ENCODE peak calls at places on chromosomes 3 and 15, in five cellular contexts. One of them, this sample, is unnamed.

GRCh38 chr3:190968616-190969015 is 106.1 kb upstream of the GMNC start:
- DNase-seq in AG09309: no peak
- DNase-seq in IMR-90: no peak
- DNase-seq in HCT116: no peak
- DNase-seq in stimulated activated CD4-positive, alpha-beta T cell treated with anti-CD3 and anti-CD28 coated beads, TNF-alpha, amount 100 ng/mL, for 24 hours: no peak
- DNase-seq in this sample: no peak

GRCh38 chr15:52050416-52050815 is 31.4 kb downstream of the MAPK6 start:
- DNase-seq in stimulated activated CD4-positive, alpha-beta T cell treated with anti-CD3 and anti-CD28 coated beads, TNF-alpha, amount 100 ng/mL, for 24 hours: no peak
- DNase-seq in AG09309: no peak
- DNase-seq in HCT116: no peak
- DNase-seq in IMR-90: peak
- DNase-seq in this sample: no peak

GRCh38 chr3:195054311-195054710 is 216.6 kb downstream of the XXYLT1 start:
- DNase-seq in HCT116: no peak
- DNase-seq in IMR-90: no peak
- DNase-seq in stimulated activated CD4-positive, alpha-beta T cell treated with anti-CD3 and anti-CD28 coated beads, TNF-alpha, amount 100 ng/mL, for 24 hours: no peak
- DNase-seq in AG09309: no peak
- DNase-seq in this sample: no peak

GRCh38 chr3:120348981-120349818 is at the start of gene LRRC58:
- DNase-seq in IMR-90: peak
- DNase-seq in HCT116: peak
- DNase-seq in AG09309: peak
- DNase-seq in stimulated activated CD4-positive, alpha-beta T cell treated with anti-CD3 and anti-CD28 coated beads, TNF-alpha, amount 100 ng/mL, for 24 hours: peak
- DNase-seq in this sample: peak

GRCh38 chr15:88403461-88403860 is 63.7 kb downstream of the MRPL46 start:
- DNase-seq in stimulated activated CD4-positive, alpha-beta T cell treated with anti-CD3 and anti-CD28 coated beads, TNF-alpha, amount 100 ng/mL, for 24 hours: no peak
- DNase-seq in HCT116: no peak
- DNase-seq in AG09309: no peak
- DNase-seq in IMR-90: no peak
- DNase-seq in this sample: no peak

GRCh38 chr3:154059798-154060197 is 61.4 kb upstream of the ARHGEF26 start:
- DNase-seq in HCT116: no peak
- DNase-seq in IMR-90: no peak
- DNase-seq in AG09309: no peak
- DNase-seq in stimulated activated CD4-positive, alpha-beta T cell treated with anti-CD3 and anti-CD28 coated beads, TNF-alpha, amount 100 ng/mL, for 24 hours: no peak
- DNase-seq in this sample: no peak

GRCh38 chr3:149615731-149616221 is 42.0 kb downstream of the WWTR1 start:
- DNase-seq in IMR-90: peak
- DNase-seq in HCT116: no peak
- DNase-seq in AG09309: no peak
- DNase-seq in stimulated activated CD4-positive, alpha-beta T cell treated with anti-CD3 and anti-CD28 coated beads, TNF-alpha, amount 100 ng/mL, for 24 hours: no peak
- DNase-seq in this sample: no peak

GRCh38 chr3:191376742-191377141 is 46.4 kb upstream of the UTS2B start:
- DNase-seq in IMR-90: peak
- DNase-seq in stimulated activated CD4-positive, alpha-beta T cell treated with anti-CD3 and anti-CD28 coated beads, TNF-alpha, amount 100 ng/mL, for 24 hours: no peak
- DNase-seq in HCT116: no peak
- DNase-seq in AG09309: peak
- DNase-seq in this sample: peak

GRCh38 chr15:72358532-72359180 is 17.2 kb downstream of the HEXA start:
- DNase-seq in IMR-90: peak
- DNase-seq in HCT116: no peak
- DNase-seq in stimulated activated CD4-positive, alpha-beta T cell treated with anti-CD3 and anti-CD28 coated beads, TNF-alpha, amount 100 ng/mL, for 24 hours: no peak
- DNase-seq in AG09309: peak
- DNase-seq in this sample: peak

GRCh38 chr15:31390029-31390428 is 63.4 kb downstream of the KLF13 start:
- DNase-seq in AG09309: no peak
- DNase-seq in IMR-90: no peak
- DNase-seq in HCT116: no peak
- DNase-seq in stimulated activated CD4-positive, alpha-beta T cell treated with anti-CD3 and anti-CD28 coated beads, TNF-alpha, amount 100 ng/mL, for 24 hours: no peak
- DNase-seq in this sample: no peak

GRCh38 chr3:53865732-53866499 is 16.0 kb downstream of the ACTR8 start:
- DNase-seq in IMR-90: no peak
- DNase-seq in AG09309: no peak
- DNase-seq in stimulated activated CD4-positive, alpha-beta T cell treated with anti-CD3 and anti-CD28 coated beads, TNF-alpha, amount 100 ng/mL, for 24 hours: no peak
- DNase-seq in HCT116: no peak
- DNase-seq in this sample: no peak

GRCh38 chr3:42179110-42179725 is 86.8 kb downstream of the CCK start:
- DNase-seq in HCT116: peak
- DNase-seq in stimulated activated CD4-positive, alpha-beta T cell treated with anti-CD3 and anti-CD28 coated beads, TNF-alpha, amount 100 ng/mL, for 24 hours: no peak
- DNase-seq in AG09309: peak
- DNase-seq in IMR-90: peak
- DNase-seq in this sample: peak

GRCh38 chr3:9901967-9902366 is 681 bp upstream of the IL17RE start:
- DNase-seq in stimulated activated CD4-positive, alpha-beta T cell treated with anti-CD3 and anti-CD28 coated beads, TNF-alpha, amount 100 ng/mL, for 24 hours: peak
- DNase-seq in IMR-90: no peak
- DNase-seq in HCT116: no peak
- DNase-seq in AG09309: no peak
- DNase-seq in this sample: no peak

GRCh38 chr15:28919679-28920655 is 34.2 kb downstream of the APBA2 start:
- DNase-seq in IMR-90: no peak
- DNase-seq in HCT116: no peak
- DNase-seq in AG09309: no peak
- DNase-seq in stimulated activated CD4-positive, alpha-beta T cell treated with anti-CD3 and anti-CD28 coated beads, TNF-alpha, amount 100 ng/mL, for 24 hours: no peak
- DNase-seq in this sample: no peak

GRCh38 chr15:67783303-67783702 is 42.0 kb upstream of the SKOR1 start:
- DNase-seq in HCT116: no peak
- DNase-seq in IMR-90: no peak
- DNase-seq in AG09309: no peak
- DNase-seq in stimulated activated CD4-positive, alpha-beta T cell treated with anti-CD3 and anti-CD28 coated beads, TNF-alpha, amount 100 ng/mL, for 24 hours: peak
- DNase-seq in this sample: no peak

GRCh38 chr3:169149349-169149890 is 514.1 kb downstream of the MECOM start:
- DNase-seq in AG09309: peak
- DNase-seq in stimulated activated CD4-positive, alpha-beta T cell treated with anti-CD3 and anti-CD28 coated beads, TNF-alpha, amount 100 ng/mL, for 24 hours: peak
- DNase-seq in HCT116: peak
- DNase-seq in IMR-90: peak
- DNase-seq in this sample: peak

This sample was measured in fibroblast of the conjunctiva.